ENCODE peak calls at places on chromosomes 11 and 22, in nine cellular contexts. A is H1, D is endodermal cell, C is HCT116, V is upper lobe of right lung, M is small intestine, H is lower lobe of right lung, N is cardiac muscle cell, I is tibial nerve. U is an unnamed sample.
A peak's percentile ranks its signal among the peaks of the same experiment; 100 is the strongest.

GRCh38 chr11:45045692-45046471 is 95.2 kb upstream of the TP53I11 start:
- DNase-seq in A (no peak), D (no peak), C (peak; percentile 6), V (peak; percentile 76), M (peak; percentile 6), H (peak; percentile 74), N (peak; percentile 79), I (peak; percentile 70), U (no peak)

GRCh38 chr11:17148536-17148935 is 59.2 kb downstream of the PIK3C2A start:
- DNase-seq in A (no peak), D (no peak), C (no peak), V (no peak), M (no peak), H (no peak), N (no peak), I (no peak), U (no peak)

GRCh38 chr22:40175571-40176105 is 2.1 kb upstream of the TNRC6B start:
- DNase-seq in A (no peak), D (no peak), C (no peak), V (no peak), M (no peak), H (no peak), N (no peak), I (peak; percentile 9), U (no peak)

GRCh38 chr11:105189586-105189985 is 50.0 kb upstream of the CARD18 start:
- DNase-seq in A (no peak), D (no peak), C (no peak), V (no peak), M (no peak), H (no peak), N (peak; percentile 76), I (peak; percentile 47), U (no peak)

GRCh38 chr11:130403301-130403804 is 25.1 kb downstream of the ADAMTS8 start:
- DNase-seq in A (no peak), D (peak; percentile 69), C (no peak), V (no peak), M (no peak), H (no peak), N (peak; percentile 76), I (no peak), U (no peak)

GRCh38 chr22:22178566-22178965 is 66.0 kb upstream of the VPREB1 start:
- DNase-seq in A (no peak), D (no peak), C (no peak), V (no peak), M (no peak), H (no peak), N (no peak), I (no peak), U (no peak)

GRCh38 chr11:35158371-35159081 is 19.6 kb downstream of the CD44 start:
- DNase-seq in A (no peak), D (no peak), C (no peak), V (no peak), M (no peak), H (no peak), N (peak; percentile 68), I (peak; percentile 54), U (peak; percentile 84)

GRCh38 chr22:27381552-27381951 is 420.0 kb downstream of the MN1 start:
- DNase-seq in A (no peak), D (no peak), C (no peak), V (no peak), M (no peak), H (no peak), N (no peak), I (no peak), U (no peak)

DNA sequence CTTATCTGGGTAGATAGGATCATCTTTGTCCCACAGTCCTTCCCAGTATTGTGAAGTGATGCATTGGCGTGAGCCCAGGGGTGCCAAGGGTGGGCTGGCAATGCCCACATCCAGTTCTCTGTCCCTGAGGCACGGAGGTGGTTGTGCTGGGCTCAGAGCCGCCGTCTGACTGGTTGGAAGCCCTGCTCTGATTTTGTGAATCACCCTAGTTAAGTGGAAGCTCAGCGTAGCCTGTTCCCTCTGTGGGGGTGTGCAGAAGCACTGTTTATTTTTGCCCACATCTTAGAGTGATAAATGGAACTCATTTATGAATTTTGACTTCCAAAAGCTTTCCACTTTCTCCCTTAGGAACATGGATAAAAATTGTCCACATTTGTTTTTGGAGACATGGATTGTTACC is 13.6 kb downstream of the BCR start:
- DNase-seq in A (no peak), D (no peak), C (no peak), V (no peak), M (no peak), H (no peak), N (no peak), I (no peak), U (no peak)
- H3K4me1 ChIP-seq in A (peaks cover 12% of the 10 kb centered on the region), D (peaks cover 8% of the 10 kb centered on the region), C (peaks cover 3% of the 10 kb centered on the region), V (peaks cover 29% of the 10 kb centered on the region), M (no peaks in the 10 kb centered on the region), H (peaks cover 47% of the 10 kb centered on the region), N (peaks cover 31% of the 10 kb centered on the region), I (no peaks in the 10 kb centered on the region), U (no peaks in the 10 kb centered on the region)

GRCh38 chr11:120130176-120130980 is 7.5 kb downstream of the TRIM29 start:
- DNase-seq in A (no peak), D (peak; percentile 21), C (no peak), V (peak; percentile 46), M (no peak), H (peak; percentile 10), N (no peak), I (no peak), U (no peak)

GRCh38 chr11:120130991-120131760 is 6.7 kb downstream of the TRIM29 start:
- DNase-seq in A (peak; percentile 32), D (peak; percentile 28), C (no peak), V (peak; percentile 46), M (no peak), H (peak; percentile 9), N (no peak), I (no peak), U (no peak)

GRCh38 chr11:120133216-120134105 is 4.5 kb downstream of the TRIM29 start:
- DNase-seq in A (peak; percentile 37), D (no peak), C (no peak), V (peak; percentile 40), M (no peak), H (peak; percentile 31), N (no peak), I (no peak), U (no peak)

GRCh38 chr11:120132645-120133185 is 5.2 kb downstream of the TRIM29 start:
- DNase-seq in A (peak; percentile 26), D (no peak), C (no peak), V (peak; percentile 16), M (no peak), H (no peak), N (no peak), I (no peak), U (no peak)

DNA sequence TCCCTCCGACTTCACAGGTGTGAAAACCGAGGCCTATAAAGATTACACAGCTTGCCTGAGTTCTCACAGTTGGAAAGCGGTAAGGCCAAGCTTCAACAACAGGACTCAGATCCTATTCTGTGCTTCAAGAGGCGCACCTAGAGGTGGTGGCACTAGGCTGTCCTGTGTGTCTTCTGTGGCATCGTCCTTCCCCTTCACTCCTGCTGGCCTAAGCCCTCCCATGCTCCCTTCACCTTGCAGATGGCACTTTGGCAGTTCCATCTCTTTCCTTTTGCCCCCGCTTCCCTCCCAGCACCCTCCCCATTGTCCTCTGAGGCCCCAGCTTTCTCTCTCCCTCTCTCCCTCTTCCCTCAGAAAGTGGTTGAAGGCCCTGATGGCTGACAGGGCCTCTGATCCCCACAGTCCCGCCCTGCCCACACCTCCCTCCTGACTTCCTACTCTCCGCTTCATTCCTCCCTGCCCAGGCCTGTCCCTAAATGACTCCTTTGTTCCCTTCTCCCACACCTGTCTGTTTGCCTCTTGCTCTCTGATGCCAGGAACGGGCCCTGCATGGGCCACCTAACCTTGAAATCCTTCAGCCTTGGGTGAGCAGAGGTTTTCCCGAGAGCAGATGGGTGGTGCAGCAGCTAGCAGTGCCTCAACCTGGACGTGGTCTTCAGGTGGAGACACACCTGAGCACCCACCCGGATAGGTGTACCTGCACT is 5.8 kb downstream of the TRIM29 start:
- DNase-seq in A (peak; percentile 35), D (peak; percentile 33), C (no peak), V (peak; percentile 45), M (peak; percentile 60), H (peak; percentile 24), N (no peak), I (no peak), U (peak; percentile 86)
- H3K27ac ChIP-seq in A (no peak overlapping the region), D (no peak overlapping the region), C (no peak overlapping the region), V (no peak overlapping the region), M (peak overlapping the region; percentile 5), H (no peak overlapping the region), N (no peak overlapping the region), I (no peak overlapping the region), U (peak overlapping the region; percentile 82)

GRCh38 chr22:20458530-20459151 is 21.0 kb upstream of the SCARF2 start:
- DNase-seq in A (no peak), D (no peak), C (no peak), V (peak; percentile 51), M (no peak), H (no peak), N (no peak), I (no peak), U (no peak)
- H3K4me1 ChIP-seq in A (no peaks in the 10 kb centered on the region), D (no peaks in the 10 kb centered on the region), C (no peaks in the 10 kb centered on the region), V (peaks cover 11% of the 10 kb centered on the region), M (no peaks in the 10 kb centered on the region), H (peaks cover 19% of the 10 kb centered on the region), N (no peaks in the 10 kb centered on the region), I (no peaks in the 10 kb centered on the region), U (no peaks in the 10 kb centered on the region)

GRCh38 chr22:24051028-24051427 is 39.9 kb downstream of the CABIN1 start:
- DNase-seq in A (no peak), D (no peak), C (no peak), V (no peak), M (no peak), H (no peak), N (no peak), I (no peak), U (no peak)

GRCh38 chr22:24055283-24055682 is 44.2 kb downstream of the CABIN1 start:
- DNase-seq in A (no peak), D (no peak), C (no peak), V (no peak), M (no peak), H (no peak), N (no peak), I (no peak), U (no peak)

GRCh38 chr22:24054356-24054755 is 43.3 kb downstream of the CABIN1 start:
- DNase-seq in A (no peak), D (no peak), C (no peak), V (no peak), M (no peak), H (no peak), N (no peak), I (no peak), U (no peak)

GRCh38 chr22:24051568-24051967 is 40.5 kb downstream of the CABIN1 start:
- DNase-seq in A (no peak), D (no peak), C (no peak), V (no peak), M (no peak), H (no peak), N (no peak), I (no peak), U (no peak)

DNA sequence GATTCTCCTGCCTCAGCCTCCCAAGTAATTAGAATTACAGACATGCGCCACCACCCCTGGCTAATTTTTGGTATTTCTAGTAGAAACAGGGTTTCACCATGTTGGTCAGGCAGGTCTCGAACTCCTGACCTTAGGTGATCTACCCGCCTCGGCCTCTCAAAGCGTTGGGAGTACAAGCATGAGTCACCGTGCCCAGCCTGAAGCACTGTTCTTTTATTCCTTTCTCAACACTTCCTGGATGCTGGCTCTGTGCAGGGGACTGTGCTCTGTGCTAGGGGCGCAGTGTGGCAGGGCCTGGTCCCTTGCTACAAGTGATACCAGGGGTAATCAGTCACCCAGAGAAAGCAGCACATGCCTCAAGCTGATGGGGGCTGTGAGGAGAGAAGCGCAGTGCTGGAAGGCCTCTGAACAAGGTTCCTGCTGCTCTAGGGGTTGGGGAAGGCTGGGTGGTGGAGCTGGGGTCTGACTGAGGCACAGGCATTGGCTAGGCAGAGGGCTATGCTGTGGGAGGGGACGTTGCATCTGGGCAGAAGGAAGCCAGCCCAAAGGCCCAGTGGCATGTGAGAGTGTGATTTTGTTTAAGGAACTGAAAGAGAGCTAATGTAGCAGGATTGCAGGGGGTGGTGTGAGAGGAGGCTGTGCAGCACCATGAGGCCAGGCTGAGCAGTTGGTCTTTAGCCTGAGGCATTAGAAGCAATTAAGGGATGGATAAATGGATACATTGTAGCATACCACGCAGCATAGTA is 42.5 kb downstream of the CABIN1 start:
- DNase-seq in A (no peak), D (no peak), C (no peak), V (no peak), M (no peak), H (no peak), N (no peak), I (no peak), U (no peak)
- H3K27ac ChIP-seq in A (no peak overlapping the region), D (no peak overlapping the region), C (no peak overlapping the region), V (no peak overlapping the region), M (no peak overlapping the region), H (no peak overlapping the region), N (no peak overlapping the region), I (no peak overlapping the region), U (no peak overlapping the region)